ENCODE peak calls at places on chromosomes 5 and 9, in eight cellular contexts. M, G, Z, R, E, V, T and N are unnamed samples.

GRCh38 chr5:72841756-72842535 is 25.5 kb downstream of the TNPO1 start:
- DNase-seq in M (no peak), G (peak), Z (no peak), R (no peak), E (no peak), V (no peak), T (no peak), N (no peak)

GRCh38 chr5:150302301-150303069 is at the start of gene ARSI:
- DNase-seq in M (no peak), G (peak), Z (no peak), R (no peak), E (no peak), V (no peak), T (no peak), N (no peak)

GRCh38 chr9:2026598-2026997 is 11.5 kb downstream of the SMARCA2 start:
- DNase-seq in M (no peak), G (peak), Z (no peak), R (no peak), E (no peak), V (no peak), T (no peak), N (no peak)

GRCh38 chr5:86748538-86749105 is 130.9 kb downstream of the COX7C start:
- DNase-seq in M (no peak), G (no peak), Z (no peak), R (no peak), E (no peak), V (no peak), T (no peak), N (no peak)

GRCh38 chr5:158390556-158390955 is 531.6 kb upstream of the CLINT1 start:
- DNase-seq in M (no peak), G (peak), Z (no peak), R (no peak), E (no peak), V (no peak), T (no peak), N (no peak)

GRCh38 chr9:29150606-29151005 is 1577.3 kb upstream of the C9orf72 start:
- DNase-seq in M (no peak), G (peak), Z (no peak), R (no peak), E (no peak), V (no peak), T (no peak), N (no peak)

GRCh38 chr5:169395136-169395535 is 94.2 kb upstream of the SLIT3 start:
- DNase-seq in M (no peak), G (peak), Z (no peak), R (no peak), E (no peak), V (no peak), T (no peak), N (no peak)

GRCh38 chr5:173909205-173909604 is 21.1 kb downstream of the CPEB4 start:
- DNase-seq in M (no peak), G (no peak), Z (no peak), R (no peak), E (peak), V (no peak), T (no peak), N (no peak)

GRCh38 chr9:137550241-137550621 is at the start of gene PNPLA7:
- DNase-seq in M (peak), G (peak), Z (peak), R (peak), E (peak), V (peak), T (peak), N (peak)

GRCh38 chr9:107491081-107492053 is 1.8 kb upstream of the KLF4 start:
- DNase-seq in M (no peak), G (no peak), Z (no peak), R (peak), E (no peak), V (no peak), T (no peak), N (no peak)

GRCh38 chr9:127204771-127205470 is 59.7 kb upstream of the GARNL3 start:
- DNase-seq in M (no peak), G (peak), Z (no peak), R (no peak), E (no peak), V (no peak), T (no peak), N (no peak)

GRCh38 chr9:135501261-135502167 is 1.0 kb downstream of the MRPS2 start:
- DNase-seq in M (no peak), G (peak), Z (no peak), R (peak), E (no peak), V (no peak), T (no peak), N (no peak)

GRCh38 chr9:109401169-109401989 is 80.5 kb upstream of the EPB41L4B start:
- DNase-seq in M (no peak), G (peak), Z (no peak), R (peak), E (peak), V (no peak), T (peak), N (peak)

GRCh38 chr5:11177993-11178711 is 417.1 kb upstream of the DAP start:
- DNase-seq in M (no peak), G (no peak), Z (no peak), R (no peak), E (no peak), V (no peak), T (no peak), N (no peak)

GRCh38 chr9:85212887-85213286 is 528.9 kb downstream of the AGTPBP1 start:
- DNase-seq in M (no peak), G (peak), Z (no peak), R (no peak), E (peak), V (no peak), T (no peak), N (peak)

GRCh38 chr5:43336159-43336558 is 22.9 kb upstream of the HMGCS1 start:
- DNase-seq in M (no peak), G (peak), Z (no peak), R (no peak), E (no peak), V (no peak), T (no peak), N (no peak)

GRCh38 chr5:34577267-34577666 is 78.9 kb upstream of the RAI14 start:
- DNase-seq in M (no peak), G (no peak), Z (no peak), R (no peak), E (no peak), V (no peak), T (no peak), N (no peak)

GRCh38 chr5:103224118-103224893 is 34.3 kb upstream of the MACIR start:
- DNase-seq in M (no peak), G (peak), Z (peak), R (no peak), E (peak), V (no peak), T (no peak), N (peak)

GRCh38 chr5:95162231-95162992 is 122.5 kb downstream of the MCTP1 start:
- DNase-seq in M (no peak), G (no peak), Z (no peak), R (no peak), E (peak), V (no peak), T (no peak), N (no peak)

GRCh38 chr5:179378441-179379271 is 33.4 kb upstream of the ADAMTS2 start:
- DNase-seq in M (no peak), G (peak), Z (no peak), R (no peak), E (no peak), V (no peak), T (no peak), N (no peak)

GRCh38 chr5:180495292-180495691 is 1.1 kb downstream of the CNOT6 start:
- DNase-seq in M (no peak), G (no peak), Z (no peak), R (no peak), E (peak), V (no peak), T (no peak), N (no peak)

GRCh38 chr5:109411627-109412026 is 1.9 kb upstream of the PJA2 start:
- DNase-seq in M (no peak), G (peak), Z (no peak), R (no peak), E (peak), V (no peak), T (no peak), N (peak)

GRCh38 chr9:71937898-71938297 is 26.5 kb downstream of the C9orf85 start:
- DNase-seq in M (no peak), G (peak), Z (no peak), R (no peak), E (no peak), V (no peak), T (no peak), N (no peak)

GRCh38 chr5:5066276-5067186 is 73.6 kb upstream of the ADAMTS16 start:
- DNase-seq in M (no peak), G (no peak), Z (no peak), R (no peak), E (no peak), V (no peak), T (no peak), N (no peak)

GRCh38 chr5:5419291-5420210 is 2.9 kb upstream of the ICE1 start:
- DNase-seq in M (no peak), G (peak), Z (no peak), R (no peak), E (peak), V (no peak), T (no peak), N (peak)

GRCh38 chr5:68555891-68556689 is 340.5 kb downstream of the PIK3R1 start:
- DNase-seq in M (no peak), G (peak), Z (no peak), R (no peak), E (no peak), V (no peak), T (no peak), N (no peak)

GRCh38 chr9:94827584-94828304 is 101.2 kb downstream of the AOPEP start:
- DNase-seq in M (no peak), G (peak), Z (no peak), R (no peak), E (no peak), V (no peak), T (no peak), N (no peak)

GRCh38 chr9:107439991-107440456 is 49.5 kb downstream of the KLF4 start:
- DNase-seq in M (no peak), G (no peak), Z (no peak), R (no peak), E (no peak), V (no peak), T (no peak), N (no peak)

GRCh38 chr9:87340391-87340790 is 157.3 kb upstream of the DAPK1 start:
- DNase-seq in M (no peak), G (no peak), Z (no peak), R (no peak), E (no peak), V (no peak), T (no peak), N (no peak)

GRCh38 chr9:113299800-113300292 is 3.3 kb downstream of the RNF183 start:
- DNase-seq in M (no peak), G (peak), Z (no peak), R (peak), E (peak), V (no peak), T (no peak), N (no peak)

GRCh38 chr9:12798066-12798770 is 23.4 kb downstream of the LURAP1L start:
- DNase-seq in M (no peak), G (peak), Z (no peak), R (no peak), E (peak), V (no peak), T (no peak), N (no peak)

GRCh38 chr5:80161165-80161564 is 94.7 kb downstream of the SERINC5 start:
- DNase-seq in M (no peak), G (no peak), Z (no peak), R (no peak), E (no peak), V (no peak), T (no peak), N (no peak)

GRCh38 chr5:91162534-91163381 is 220.4 kb downstream of the ARRDC3 start:
- DNase-seq in M (peak), G (peak), Z (peak), R (peak), E (peak), V (no peak), T (no peak), N (peak)

GRCh38 chr5:147534172-147534951 is 24.5 kb upstream of the DPYSL3 start:
- DNase-seq in M (no peak), G (peak), Z (no peak), R (no peak), E (no peak), V (no peak), T (no peak), N (peak)

GRCh38 chr9:120382453-120382852 is 197.5 kb downstream of the CDK5RAP2 start:
- DNase-seq in M (no peak), G (no peak), Z (no peak), R (no peak), E (no peak), V (no peak), T (no peak), N (no peak)